ENCODE peak calls at places on chromosomes 4 and X, in four cellular contexts. One of them, this sample, is unnamed.

GRCh38 chrX:129749069-129749468 is 10.3 kb downstream of the XPNPEP2 start:
- DNase-seq in substantia nigra: no peak
- DNase-seq in ecto neural progenitor cell: no peak
- DNase-seq in CD8-positive, alpha-beta T cell: no peak
- DNase-seq in this sample: no peak

GRCh38 chr4:156378053-156378665 is 424.5 kb upstream of the CTSO start:
- DNase-seq in substantia nigra: no peak
- DNase-seq in ecto neural progenitor cell: no peak
- DNase-seq in CD8-positive, alpha-beta T cell: no peak
- DNase-seq in this sample: peak; percentile 53

GRCh38 chrX:5113128-5113527 is 1115.5 kb downstream of the NLGN4X start:
- DNase-seq in substantia nigra: no peak
- DNase-seq in ecto neural progenitor cell: no peak
- DNase-seq in CD8-positive, alpha-beta T cell: no peak
- DNase-seq in this sample: peak; percentile 20

GRCh38 chr4:184979461-184980124 is 38.7 kb upstream of the HELT start:
- DNase-seq in substantia nigra: no peak
- DNase-seq in ecto neural progenitor cell: no peak
- DNase-seq in CD8-positive, alpha-beta T cell: no peak
- DNase-seq in this sample: no peak

GRCh38 chr4:143531368-143531767 is 17.9 kb downstream of the SMARCA5 start:
- DNase-seq in substantia nigra: no peak
- DNase-seq in ecto neural progenitor cell: no peak
- DNase-seq in CD8-positive, alpha-beta T cell: no peak
- DNase-seq in this sample: peak; percentile 7

GRCh38 chr4:100190643-100191600 is 654 bp upstream of the DDIT4L start:
- DNase-seq in substantia nigra: no peak
- DNase-seq in ecto neural progenitor cell: peak; percentile 60
- DNase-seq in CD8-positive, alpha-beta T cell: no peak
- DNase-seq in this sample: peak; percentile 53

GRCh38 chr4:101471201-101471600 is 123.9 kb upstream of the PPP3CA start:
- DNase-seq in substantia nigra: no peak
- DNase-seq in ecto neural progenitor cell: no peak
- DNase-seq in CD8-positive, alpha-beta T cell: no peak
- DNase-seq in this sample: no peak

GRCh38 chrX:140710710-140711109 is 1.2 kb downstream of the LINC00632 start:
- DNase-seq in substantia nigra: peak; percentile 29
- DNase-seq in ecto neural progenitor cell: no peak
- DNase-seq in CD8-positive, alpha-beta T cell: no peak
- DNase-seq in this sample: no peak

GRCh38 chr4:107877361-107877760 is 52.6 kb downstream of the SGMS2 start:
- DNase-seq in substantia nigra: no peak
- DNase-seq in ecto neural progenitor cell: no peak
- DNase-seq in CD8-positive, alpha-beta T cell: no peak
- DNase-seq in this sample: no peak

GRCh38 chr4:107279729-107280128 is 243.6 kb upstream of the DKK2 start:
- DNase-seq in substantia nigra: no peak
- DNase-seq in ecto neural progenitor cell: no peak
- DNase-seq in CD8-positive, alpha-beta T cell: no peak
- DNase-seq in this sample: peak; percentile 41

GRCh38 chr4:168632246-168632832 is 135.5 kb downstream of the PALLD start:
- DNase-seq in substantia nigra: no peak
- DNase-seq in ecto neural progenitor cell: peak; percentile 51
- DNase-seq in CD8-positive, alpha-beta T cell: no peak
- DNase-seq in this sample: no peak

GRCh38 chr4:122700178-122700725 is 32.3 kb upstream of the BBS12 start:
- DNase-seq in substantia nigra: no peak
- DNase-seq in ecto neural progenitor cell: no peak
- DNase-seq in CD8-positive, alpha-beta T cell: no peak
- DNase-seq in this sample: peak; percentile 72

GRCh38 chr4:176034498-176034897 is 31.1 kb upstream of the WDR17 start:
- DNase-seq in substantia nigra: no peak
- DNase-seq in ecto neural progenitor cell: no peak
- DNase-seq in CD8-positive, alpha-beta T cell: no peak
- DNase-seq in this sample: peak; percentile 57

GRCh38 chr4:6506616-6507140 is 34.3 kb upstream of the PPP2R2C start:
- DNase-seq in substantia nigra: no peak
- DNase-seq in ecto neural progenitor cell: peak; percentile 27
- DNase-seq in CD8-positive, alpha-beta T cell: no peak
- DNase-seq in this sample: no peak

GRCh38 chrX:149521438-149521837 is 16.3 kb upstream of the IDS start:
- DNase-seq in substantia nigra: no peak
- DNase-seq in ecto neural progenitor cell: no peak
- DNase-seq in CD8-positive, alpha-beta T cell: no peak
- DNase-seq in this sample: no peak

GRCh38 chrX:46637937-46638336 is 64.4 kb downstream of the CHST7 start:
- DNase-seq in substantia nigra: no peak
- DNase-seq in ecto neural progenitor cell: no peak
- DNase-seq in CD8-positive, alpha-beta T cell: no peak
- DNase-seq in this sample: no peak

GRCh38 chr4:1246901-1247810 is 1.8 kb downstream of the CTBP1 start:
- DNase-seq in substantia nigra: no peak
- DNase-seq in ecto neural progenitor cell: no peak
- DNase-seq in CD8-positive, alpha-beta T cell: no peak
- DNase-seq in this sample: peak; percentile 21

GRCh38 chr4:108849611-108850406 is 87.0 kb upstream of the ETNPPL start:
- DNase-seq in substantia nigra: no peak
- DNase-seq in ecto neural progenitor cell: no peak
- DNase-seq in CD8-positive, alpha-beta T cell: no peak
- DNase-seq in this sample: peak; percentile 65

GRCh38 chrX:13652256-13653021 is 502 bp upstream of the TCEANC start:
- DNase-seq in substantia nigra: no peak
- DNase-seq in ecto neural progenitor cell: no peak
- DNase-seq in CD8-positive, alpha-beta T cell: no peak
- DNase-seq in this sample: peak; percentile 48

GRCh38 chr4:169665039-169665732 is 44.8 kb downstream of the CLCN3 start:
- DNase-seq in substantia nigra: no peak
- DNase-seq in ecto neural progenitor cell: no peak
- DNase-seq in CD8-positive, alpha-beta T cell: no peak
- DNase-seq in this sample: no peak

GRCh38 chrX:39577976-39578962 is 519.5 kb downstream of the BCOR start:
- DNase-seq in substantia nigra: no peak
- DNase-seq in ecto neural progenitor cell: no peak
- DNase-seq in CD8-positive, alpha-beta T cell: peak; percentile 9
- DNase-seq in this sample: no peak

GRCh38 chr4:87304659-87305277 is 17.9 kb downstream of the HSD17B13 start:
- DNase-seq in substantia nigra: no peak
- DNase-seq in ecto neural progenitor cell: no peak
- DNase-seq in CD8-positive, alpha-beta T cell: no peak
- DNase-seq in this sample: peak; percentile 54

GRCh38 chr4:98627883-98628282 is 30.5 kb downstream of the TSPAN5 start:
- DNase-seq in substantia nigra: no peak
- DNase-seq in ecto neural progenitor cell: no peak
- DNase-seq in CD8-positive, alpha-beta T cell: no peak
- DNase-seq in this sample: peak; percentile 54

GRCh38 chrX:129925305-129926092 is 19.5 kb downstream of the UTP14A start:
- DNase-seq in substantia nigra: peak; percentile 62
- DNase-seq in ecto neural progenitor cell: peak; percentile 63
- DNase-seq in CD8-positive, alpha-beta T cell: peak; percentile 53
- DNase-seq in this sample: peak; percentile 72

GRCh38 chrX:53028678-53029077 is 19.9 kb upstream of the GPR173 start:
- DNase-seq in substantia nigra: no peak
- DNase-seq in ecto neural progenitor cell: no peak
- DNase-seq in CD8-positive, alpha-beta T cell: no peak
- DNase-seq in this sample: no peak

GRCh38 chr4:16757080-16757521 is 141.3 kb downstream of the LDB2 start:
- DNase-seq in substantia nigra: peak; percentile 9
- DNase-seq in ecto neural progenitor cell: no peak
- DNase-seq in CD8-positive, alpha-beta T cell: no peak
- DNase-seq in this sample: no peak

GRCh38 chrX:39769748-39770147 is 328.0 kb downstream of the BCOR start:
- DNase-seq in substantia nigra: no peak
- DNase-seq in ecto neural progenitor cell: no peak
- DNase-seq in CD8-positive, alpha-beta T cell: no peak
- DNase-seq in this sample: no peak

GRCh38 chr4:27666943-27667342 is 806.3 kb downstream of the STIM2 start:
- DNase-seq in substantia nigra: peak; percentile 1
- DNase-seq in ecto neural progenitor cell: no peak
- DNase-seq in CD8-positive, alpha-beta T cell: no peak
- DNase-seq in this sample: peak; percentile 6

GRCh38 chr4:110020139-110020538 is 107.5 kb downstream of the EGF start:
- DNase-seq in substantia nigra: no peak
- DNase-seq in ecto neural progenitor cell: no peak
- DNase-seq in CD8-positive, alpha-beta T cell: no peak
- DNase-seq in this sample: no peak

GRCh38 chr4:985123-985830 is 1.6 kb upstream of the IDUA start:
- DNase-seq in substantia nigra: peak; percentile 30
- DNase-seq in ecto neural progenitor cell: peak; percentile 75
- DNase-seq in CD8-positive, alpha-beta T cell: peak; percentile 69
- DNase-seq in this sample: peak; percentile 66

GRCh38 chr4:74523076-74523475 is 78.1 kb downstream of the AREG start:
- DNase-seq in substantia nigra: no peak
- DNase-seq in ecto neural progenitor cell: no peak
- DNase-seq in CD8-positive, alpha-beta T cell: no peak
- DNase-seq in this sample: no peak

GRCh38 chrX:17005712-17006372 is 59.4 kb downstream of the REPS2 start:
- DNase-seq in substantia nigra: no peak
- DNase-seq in ecto neural progenitor cell: no peak
- DNase-seq in CD8-positive, alpha-beta T cell: no peak
- DNase-seq in this sample: peak; percentile 24

GRCh38 chrX:154540897-154541535 is 5.6 kb downstream of the G6PD start:
- DNase-seq in substantia nigra: no peak
- DNase-seq in ecto neural progenitor cell: no peak
- DNase-seq in CD8-positive, alpha-beta T cell: no peak
- DNase-seq in this sample: peak; percentile 83

This sample was measured in epithelial cell of esophagus.